ENCODE peak calls at places on chromosome 3, in ten cellular contexts. One of them, this sample, is unnamed.
A peak's percentile ranks its signal among the peaks of the same experiment; 100 is the strongest.

GRCh38 chr3:177089901-177090300 is 107.4 kb downstream of the TBL1XR1 start:
- DNase-seq in GM04504: no peak
- DNase-seq in sigmoid colon: no peak
- DNase-seq in transverse colon: no peak
- DNase-seq in AG08395: no peak
- DNase-seq in stimulated activated CD4-positive, alpha-beta T cell treated with anti-CD3 and anti-CD28 coated beads, Interleukin-4, amount 100 ng/mL, for 4 hours: no peak
- DNase-seq in B cell: no peak
- DNase-seq in heart right ventricle: no peak
- DNase-seq in stimulated activated CD8-positive, alpha-beta memory T cell treated with anti-CD3 and anti-CD28 coated beads, Interleukin-4, amount 100 ng/mL, for 24 hours: no peak
- DNase-seq in activated T-cell treated with anti-CD3 and anti-CD28 coated beads for 1 hour: no peak
- DNase-seq in this sample: no peak

GRCh38 chr3:150699068-150699635 is 4.6 kb downstream of the ERICH6 start:
- DNase-seq in GM04504: no peak
- DNase-seq in activated T-cell treated with anti-CD3 and anti-CD28 coated beads for 1 hour: no peak
- DNase-seq in transverse colon: no peak
- DNase-seq in stimulated activated CD8-positive, alpha-beta memory T cell treated with anti-CD3 and anti-CD28 coated beads, Interleukin-4, amount 100 ng/mL, for 24 hours: no peak
- DNase-seq in sigmoid colon: no peak
- DNase-seq in stimulated activated CD4-positive, alpha-beta T cell treated with anti-CD3 and anti-CD28 coated beads, Interleukin-4, amount 100 ng/mL, for 4 hours: no peak
- DNase-seq in B cell: no peak
- DNase-seq in AG08395: peak; percentile 56
- DNase-seq in heart right ventricle: no peak
- DNase-seq in this sample: no peak

GRCh38 chr3:62159056-62159455 is 214.3 kb downstream of the FEZF2 start:
- DNase-seq in stimulated activated CD4-positive, alpha-beta T cell treated with anti-CD3 and anti-CD28 coated beads, Interleukin-4, amount 100 ng/mL, for 4 hours: no peak
- DNase-seq in activated T-cell treated with anti-CD3 and anti-CD28 coated beads for 1 hour: no peak
- DNase-seq in GM04504: no peak
- DNase-seq in stimulated activated CD8-positive, alpha-beta memory T cell treated with anti-CD3 and anti-CD28 coated beads, Interleukin-4, amount 100 ng/mL, for 24 hours: no peak
- DNase-seq in AG08395: no peak
- DNase-seq in transverse colon: no peak
- DNase-seq in heart right ventricle: no peak
- DNase-seq in sigmoid colon: no peak
- DNase-seq in B cell: no peak
- DNase-seq in this sample: no peak

GRCh38 chr3:190378240-190378891 is 9.6 kb upstream of the CLDN16 start:
- DNase-seq in GM04504: peak; percentile 54
- DNase-seq in transverse colon: no peak
- DNase-seq in heart right ventricle: no peak
- DNase-seq in B cell: no peak
- DNase-seq in stimulated activated CD4-positive, alpha-beta T cell treated with anti-CD3 and anti-CD28 coated beads, Interleukin-4, amount 100 ng/mL, for 4 hours: no peak
- DNase-seq in activated T-cell treated with anti-CD3 and anti-CD28 coated beads for 1 hour: no peak
- DNase-seq in sigmoid colon: no peak
- DNase-seq in AG08395: peak; percentile 64
- DNase-seq in stimulated activated CD8-positive, alpha-beta memory T cell treated with anti-CD3 and anti-CD28 coated beads, Interleukin-4, amount 100 ng/mL, for 24 hours: no peak
- DNase-seq in this sample: no peak

GRCh38 chr3:12138044-12138443 is 20.7 kb downstream of the TIMP4 start:
- DNase-seq in stimulated activated CD4-positive, alpha-beta T cell treated with anti-CD3 and anti-CD28 coated beads, Interleukin-4, amount 100 ng/mL, for 4 hours: peak; percentile 5
- DNase-seq in transverse colon: peak; percentile 35
- DNase-seq in stimulated activated CD8-positive, alpha-beta memory T cell treated with anti-CD3 and anti-CD28 coated beads, Interleukin-4, amount 100 ng/mL, for 24 hours: no peak
- DNase-seq in B cell: no peak
- DNase-seq in AG08395: peak; percentile 35
- DNase-seq in activated T-cell treated with anti-CD3 and anti-CD28 coated beads for 1 hour: no peak
- DNase-seq in GM04504: no peak
- DNase-seq in heart right ventricle: peak; percentile 32
- DNase-seq in sigmoid colon: no peak
- DNase-seq in this sample: peak; percentile 46

GRCh38 chr3:146241523-146242240 is 9.2 kb downstream of the PLSCR4 start:
- DNase-seq in sigmoid colon: no peak
- DNase-seq in B cell: no peak
- DNase-seq in activated T-cell treated with anti-CD3 and anti-CD28 coated beads for 1 hour: no peak
- DNase-seq in heart right ventricle: no peak
- DNase-seq in transverse colon: no peak
- DNase-seq in AG08395: peak; percentile 9
- DNase-seq in stimulated activated CD4-positive, alpha-beta T cell treated with anti-CD3 and anti-CD28 coated beads, Interleukin-4, amount 100 ng/mL, for 4 hours: no peak
- DNase-seq in stimulated activated CD8-positive, alpha-beta memory T cell treated with anti-CD3 and anti-CD28 coated beads, Interleukin-4, amount 100 ng/mL, for 24 hours: no peak
- DNase-seq in GM04504: no peak
- DNase-seq in this sample: no peak

GRCh38 chr3:84825817-84826216 is 133.0 kb upstream of the CADM2 start:
- DNase-seq in AG08395: no peak
- DNase-seq in sigmoid colon: no peak
- DNase-seq in stimulated activated CD8-positive, alpha-beta memory T cell treated with anti-CD3 and anti-CD28 coated beads, Interleukin-4, amount 100 ng/mL, for 24 hours: no peak
- DNase-seq in activated T-cell treated with anti-CD3 and anti-CD28 coated beads for 1 hour: no peak
- DNase-seq in transverse colon: no peak
- DNase-seq in heart right ventricle: no peak
- DNase-seq in B cell: no peak
- DNase-seq in stimulated activated CD4-positive, alpha-beta T cell treated with anti-CD3 and anti-CD28 coated beads, Interleukin-4, amount 100 ng/mL, for 4 hours: no peak
- DNase-seq in GM04504: no peak
- DNase-seq in this sample: no peak

GRCh38 chr3:128326051-128326823 is 140.5 kb downstream of the DNAJB8 start:
- DNase-seq in sigmoid colon: peak; percentile 40
- DNase-seq in B cell: no peak
- DNase-seq in heart right ventricle: no peak
- DNase-seq in AG08395: no peak
- DNase-seq in activated T-cell treated with anti-CD3 and anti-CD28 coated beads for 1 hour: no peak
- DNase-seq in transverse colon: no peak
- DNase-seq in stimulated activated CD8-positive, alpha-beta memory T cell treated with anti-CD3 and anti-CD28 coated beads, Interleukin-4, amount 100 ng/mL, for 24 hours: no peak
- DNase-seq in stimulated activated CD4-positive, alpha-beta T cell treated with anti-CD3 and anti-CD28 coated beads, Interleukin-4, amount 100 ng/mL, for 4 hours: no peak
- DNase-seq in GM04504: no peak
- DNase-seq in this sample: no peak

GRCh38 chr3:178076718-178077117 is 459.5 kb upstream of the KCNMB2 start:
- DNase-seq in sigmoid colon: no peak
- DNase-seq in B cell: no peak
- DNase-seq in heart right ventricle: no peak
- DNase-seq in transverse colon: no peak
- DNase-seq in AG08395: no peak
- DNase-seq in stimulated activated CD8-positive, alpha-beta memory T cell treated with anti-CD3 and anti-CD28 coated beads, Interleukin-4, amount 100 ng/mL, for 24 hours: no peak
- DNase-seq in GM04504: no peak
- DNase-seq in stimulated activated CD4-positive, alpha-beta T cell treated with anti-CD3 and anti-CD28 coated beads, Interleukin-4, amount 100 ng/mL, for 4 hours: no peak
- DNase-seq in activated T-cell treated with anti-CD3 and anti-CD28 coated beads for 1 hour: no peak
- DNase-seq in this sample: no peak

GRCh38 chr3:66971245-66971644 is 26.9 kb upstream of the KBTBD8 start:
- DNase-seq in transverse colon: no peak
- DNase-seq in activated T-cell treated with anti-CD3 and anti-CD28 coated beads for 1 hour: no peak
- DNase-seq in AG08395: no peak
- DNase-seq in sigmoid colon: no peak
- DNase-seq in GM04504: no peak
- DNase-seq in stimulated activated CD4-positive, alpha-beta T cell treated with anti-CD3 and anti-CD28 coated beads, Interleukin-4, amount 100 ng/mL, for 4 hours: no peak
- DNase-seq in stimulated activated CD8-positive, alpha-beta memory T cell treated with anti-CD3 and anti-CD28 coated beads, Interleukin-4, amount 100 ng/mL, for 24 hours: no peak
- DNase-seq in B cell: no peak
- DNase-seq in heart right ventricle: no peak
- DNase-seq in this sample: no peak

GRCh38 chr3:41569632-41570338 is 370.5 kb downstream of the CTNNB1 start:
- DNase-seq in GM04504: no peak
- DNase-seq in transverse colon: no peak
- DNase-seq in activated T-cell treated with anti-CD3 and anti-CD28 coated beads for 1 hour: no peak
- DNase-seq in stimulated activated CD4-positive, alpha-beta T cell treated with anti-CD3 and anti-CD28 coated beads, Interleukin-4, amount 100 ng/mL, for 4 hours: no peak
- DNase-seq in stimulated activated CD8-positive, alpha-beta memory T cell treated with anti-CD3 and anti-CD28 coated beads, Interleukin-4, amount 100 ng/mL, for 24 hours: no peak
- DNase-seq in heart right ventricle: no peak
- DNase-seq in B cell: no peak
- DNase-seq in AG08395: no peak
- DNase-seq in sigmoid colon: no peak
- DNase-seq in this sample: no peak

GRCh38 chr3:101900316-101900715 is 51.0 kb downstream of the NFKBIZ start:
- DNase-seq in stimulated activated CD8-positive, alpha-beta memory T cell treated with anti-CD3 and anti-CD28 coated beads, Interleukin-4, amount 100 ng/mL, for 24 hours: no peak
- DNase-seq in stimulated activated CD4-positive, alpha-beta T cell treated with anti-CD3 and anti-CD28 coated beads, Interleukin-4, amount 100 ng/mL, for 4 hours: no peak
- DNase-seq in transverse colon: no peak
- DNase-seq in heart right ventricle: no peak
- DNase-seq in activated T-cell treated with anti-CD3 and anti-CD28 coated beads for 1 hour: no peak
- DNase-seq in sigmoid colon: no peak
- DNase-seq in AG08395: no peak
- DNase-seq in GM04504: no peak
- DNase-seq in B cell: no peak
- DNase-seq in this sample: no peak

GRCh38 chr3:158347966-158348365 is 223.0 kb upstream of the MLF1 start:
- DNase-seq in transverse colon: no peak
- DNase-seq in activated T-cell treated with anti-CD3 and anti-CD28 coated beads for 1 hour: no peak
- DNase-seq in sigmoid colon: no peak
- DNase-seq in AG08395: peak; percentile 35
- DNase-seq in B cell: no peak
- DNase-seq in stimulated activated CD4-positive, alpha-beta T cell treated with anti-CD3 and anti-CD28 coated beads, Interleukin-4, amount 100 ng/mL, for 4 hours: no peak
- DNase-seq in stimulated activated CD8-positive, alpha-beta memory T cell treated with anti-CD3 and anti-CD28 coated beads, Interleukin-4, amount 100 ng/mL, for 24 hours: no peak
- DNase-seq in heart right ventricle: no peak
- DNase-seq in GM04504: no peak
- DNase-seq in this sample: no peak

GRCh38 chr3:127961963-127962362 is 46.9 kb downstream of the KBTBD12 start:
- DNase-seq in sigmoid colon: no peak
- DNase-seq in stimulated activated CD4-positive, alpha-beta T cell treated with anti-CD3 and anti-CD28 coated beads, Interleukin-4, amount 100 ng/mL, for 4 hours: no peak
- DNase-seq in stimulated activated CD8-positive, alpha-beta memory T cell treated with anti-CD3 and anti-CD28 coated beads, Interleukin-4, amount 100 ng/mL, for 24 hours: no peak
- DNase-seq in transverse colon: no peak
- DNase-seq in B cell: no peak
- DNase-seq in activated T-cell treated with anti-CD3 and anti-CD28 coated beads for 1 hour: no peak
- DNase-seq in GM04504: no peak
- DNase-seq in AG08395: no peak
- DNase-seq in heart right ventricle: no peak
- DNase-seq in this sample: no peak

GRCh38 chr3:31421280-31422048 is 111.3 kb upstream of the STT3B start:
- DNase-seq in B cell: no peak
- DNase-seq in stimulated activated CD4-positive, alpha-beta T cell treated with anti-CD3 and anti-CD28 coated beads, Interleukin-4, amount 100 ng/mL, for 4 hours: no peak
- DNase-seq in GM04504: no peak
- DNase-seq in AG08395: no peak
- DNase-seq in transverse colon: no peak
- DNase-seq in activated T-cell treated with anti-CD3 and anti-CD28 coated beads for 1 hour: no peak
- DNase-seq in stimulated activated CD8-positive, alpha-beta memory T cell treated with anti-CD3 and anti-CD28 coated beads, Interleukin-4, amount 100 ng/mL, for 24 hours: no peak
- DNase-seq in heart right ventricle: no peak
- DNase-seq in sigmoid colon: no peak
- DNase-seq in this sample: no peak

GRCh38 chr3:14847613-14848541 is 29.1 kb downstream of the FGD5 start:
- DNase-seq in stimulated activated CD4-positive, alpha-beta T cell treated with anti-CD3 and anti-CD28 coated beads, Interleukin-4, amount 100 ng/mL, for 4 hours: no peak
- DNase-seq in activated T-cell treated with anti-CD3 and anti-CD28 coated beads for 1 hour: no peak
- DNase-seq in transverse colon: peak; percentile 78
- DNase-seq in B cell: no peak
- DNase-seq in GM04504: no peak
- DNase-seq in heart right ventricle: peak; percentile 74
- DNase-seq in stimulated activated CD8-positive, alpha-beta memory T cell treated with anti-CD3 and anti-CD28 coated beads, Interleukin-4, amount 100 ng/mL, for 24 hours: no peak
- DNase-seq in AG08395: no peak
- DNase-seq in sigmoid colon: peak; percentile 72
- DNase-seq in this sample: peak; percentile 30

GRCh38 chr3:123576119-123576518 is 8.7 kb downstream of the HACD2 start:
- DNase-seq in GM04504: no peak
- DNase-seq in stimulated activated CD4-positive, alpha-beta T cell treated with anti-CD3 and anti-CD28 coated beads, Interleukin-4, amount 100 ng/mL, for 4 hours: no peak
- DNase-seq in transverse colon: no peak
- DNase-seq in B cell: no peak
- DNase-seq in stimulated activated CD8-positive, alpha-beta memory T cell treated with anti-CD3 and anti-CD28 coated beads, Interleukin-4, amount 100 ng/mL, for 24 hours: no peak
- DNase-seq in heart right ventricle: no peak
- DNase-seq in AG08395: no peak
- DNase-seq in activated T-cell treated with anti-CD3 and anti-CD28 coated beads for 1 hour: no peak
- DNase-seq in sigmoid colon: no peak
- DNase-seq in this sample: peak; percentile 43

GRCh38 chr3:143171141-143171651 is 51.6 kb downstream of the CHST2 start:
- DNase-seq in B cell: no peak
- DNase-seq in transverse colon: no peak
- DNase-seq in AG08395: no peak
- DNase-seq in activated T-cell treated with anti-CD3 and anti-CD28 coated beads for 1 hour: no peak
- DNase-seq in GM04504: no peak
- DNase-seq in stimulated activated CD8-positive, alpha-beta memory T cell treated with anti-CD3 and anti-CD28 coated beads, Interleukin-4, amount 100 ng/mL, for 24 hours: no peak
- DNase-seq in heart right ventricle: no peak
- DNase-seq in sigmoid colon: no peak
- DNase-seq in stimulated activated CD4-positive, alpha-beta T cell treated with anti-CD3 and anti-CD28 coated beads, Interleukin-4, amount 100 ng/mL, for 4 hours: no peak
- DNase-seq in this sample: no peak

GRCh38 chr3:116483135-116483534 is 37.8 kb upstream of the LSAMP start:
- DNase-seq in stimulated activated CD8-positive, alpha-beta memory T cell treated with anti-CD3 and anti-CD28 coated beads, Interleukin-4, amount 100 ng/mL, for 24 hours: no peak
- DNase-seq in stimulated activated CD4-positive, alpha-beta T cell treated with anti-CD3 and anti-CD28 coated beads, Interleukin-4, amount 100 ng/mL, for 4 hours: no peak
- DNase-seq in transverse colon: no peak
- DNase-seq in B cell: no peak
- DNase-seq in GM04504: no peak
- DNase-seq in heart right ventricle: no peak
- DNase-seq in sigmoid colon: no peak
- DNase-seq in AG08395: no peak
- DNase-seq in activated T-cell treated with anti-CD3 and anti-CD28 coated beads for 1 hour: no peak
- DNase-seq in this sample: no peak

GRCh38 chr3:23576379-23576959 is 229.3 kb upstream of the UBE2E1 start:
- DNase-seq in AG08395: no peak
- DNase-seq in sigmoid colon: no peak
- DNase-seq in activated T-cell treated with anti-CD3 and anti-CD28 coated beads for 1 hour: no peak
- DNase-seq in stimulated activated CD8-positive, alpha-beta memory T cell treated with anti-CD3 and anti-CD28 coated beads, Interleukin-4, amount 100 ng/mL, for 24 hours: no peak
- DNase-seq in stimulated activated CD4-positive, alpha-beta T cell treated with anti-CD3 and anti-CD28 coated beads, Interleukin-4, amount 100 ng/mL, for 4 hours: no peak
- DNase-seq in GM04504: no peak
- DNase-seq in transverse colon: no peak
- DNase-seq in heart right ventricle: no peak
- DNase-seq in B cell: no peak
- DNase-seq in this sample: no peak

GRCh38 chr3:155069729-155070128 is 10.4 kb upstream of the MME start:
- DNase-seq in heart right ventricle: no peak
- DNase-seq in sigmoid colon: no peak
- DNase-seq in transverse colon: no peak
- DNase-seq in AG08395: no peak
- DNase-seq in stimulated activated CD8-positive, alpha-beta memory T cell treated with anti-CD3 and anti-CD28 coated beads, Interleukin-4, amount 100 ng/mL, for 24 hours: no peak
- DNase-seq in GM04504: no peak
- DNase-seq in B cell: no peak
- DNase-seq in activated T-cell treated with anti-CD3 and anti-CD28 coated beads for 1 hour: no peak
- DNase-seq in stimulated activated CD4-positive, alpha-beta T cell treated with anti-CD3 and anti-CD28 coated beads, Interleukin-4, amount 100 ng/mL, for 4 hours: no peak
- DNase-seq in this sample: no peak

GRCh38 chr3:65963787-65964707 is 74.7 kb downstream of the MAGI1 start:
- DNase-seq in AG08395: peak; percentile 84
- DNase-seq in stimulated activated CD8-positive, alpha-beta memory T cell treated with anti-CD3 and anti-CD28 coated beads, Interleukin-4, amount 100 ng/mL, for 24 hours: peak; percentile 9
- DNase-seq in heart right ventricle: no peak
- DNase-seq in B cell: no peak
- DNase-seq in transverse colon: no peak
- DNase-seq in activated T-cell treated with anti-CD3 and anti-CD28 coated beads for 1 hour: no peak
- DNase-seq in stimulated activated CD4-positive, alpha-beta T cell treated with anti-CD3 and anti-CD28 coated beads, Interleukin-4, amount 100 ng/mL, for 4 hours: peak; percentile 4
- DNase-seq in sigmoid colon: no peak
- DNase-seq in GM04504: peak; percentile 79
- DNase-seq in this sample: peak; percentile 78

GRCh38 chr3:82739390-82739789 is 977.9 kb upstream of the GBE1 start:
- DNase-seq in GM04504: no peak
- DNase-seq in stimulated activated CD4-positive, alpha-beta T cell treated with anti-CD3 and anti-CD28 coated beads, Interleukin-4, amount 100 ng/mL, for 4 hours: no peak
- DNase-seq in heart right ventricle: no peak
- DNase-seq in stimulated activated CD8-positive, alpha-beta memory T cell treated with anti-CD3 and anti-CD28 coated beads, Interleukin-4, amount 100 ng/mL, for 24 hours: no peak
- DNase-seq in activated T-cell treated with anti-CD3 and anti-CD28 coated beads for 1 hour: no peak
- DNase-seq in sigmoid colon: no peak
- DNase-seq in B cell: no peak
- DNase-seq in AG08395: no peak
- DNase-seq in transverse colon: no peak
- DNase-seq in this sample: no peak

GRCh38 chr3:185270262-185270955 is 16.6 kb upstream of the EHHADH start:
- DNase-seq in sigmoid colon: no peak
- DNase-seq in stimulated activated CD8-positive, alpha-beta memory T cell treated with anti-CD3 and anti-CD28 coated beads, Interleukin-4, amount 100 ng/mL, for 24 hours: no peak
- DNase-seq in transverse colon: peak; percentile 26
- DNase-seq in GM04504: no peak
- DNase-seq in AG08395: peak; percentile 69
- DNase-seq in B cell: no peak
- DNase-seq in activated T-cell treated with anti-CD3 and anti-CD28 coated beads for 1 hour: no peak
- DNase-seq in stimulated activated CD4-positive, alpha-beta T cell treated with anti-CD3 and anti-CD28 coated beads, Interleukin-4, amount 100 ng/mL, for 4 hours: no peak
- DNase-seq in heart right ventricle: no peak
- DNase-seq in this sample: peak; percentile 14

GRCh38 chr3:20154928-20155327 is 31.1 kb downstream of the SGO1 start:
- DNase-seq in sigmoid colon: no peak
- DNase-seq in transverse colon: no peak
- DNase-seq in stimulated activated CD4-positive, alpha-beta T cell treated with anti-CD3 and anti-CD28 coated beads, Interleukin-4, amount 100 ng/mL, for 4 hours: no peak
- DNase-seq in activated T-cell treated with anti-CD3 and anti-CD28 coated beads for 1 hour: no peak
- DNase-seq in GM04504: no peak
- DNase-seq in heart right ventricle: no peak
- DNase-seq in B cell: no peak
- DNase-seq in stimulated activated CD8-positive, alpha-beta memory T cell treated with anti-CD3 and anti-CD28 coated beads, Interleukin-4, amount 100 ng/mL, for 24 hours: no peak
- DNase-seq in AG08395: no peak
- DNase-seq in this sample: no peak

GRCh38 chr3:53816430-53816829 is 29.8 kb downstream of the CHDH start:
- DNase-seq in transverse colon: no peak
- DNase-seq in stimulated activated CD8-positive, alpha-beta memory T cell treated with anti-CD3 and anti-CD28 coated beads, Interleukin-4, amount 100 ng/mL, for 24 hours: no peak
- DNase-seq in heart right ventricle: no peak
- DNase-seq in sigmoid colon: no peak
- DNase-seq in activated T-cell treated with anti-CD3 and anti-CD28 coated beads for 1 hour: no peak
- DNase-seq in AG08395: no peak
- DNase-seq in stimulated activated CD4-positive, alpha-beta T cell treated with anti-CD3 and anti-CD28 coated beads, Interleukin-4, amount 100 ng/mL, for 4 hours: no peak
- DNase-seq in GM04504: no peak
- DNase-seq in B cell: no peak
- DNase-seq in this sample: no peak

GRCh38 chr3:184241141-184241446 is 7.7 kb downstream of the ALG3 start:
- DNase-seq in heart right ventricle: no peak
- DNase-seq in activated T-cell treated with anti-CD3 and anti-CD28 coated beads for 1 hour: no peak
- DNase-seq in transverse colon: no peak
- DNase-seq in sigmoid colon: no peak
- DNase-seq in AG08395: no peak
- DNase-seq in B cell: peak; percentile 28
- DNase-seq in stimulated activated CD8-positive, alpha-beta memory T cell treated with anti-CD3 and anti-CD28 coated beads, Interleukin-4, amount 100 ng/mL, for 24 hours: no peak
- DNase-seq in stimulated activated CD4-positive, alpha-beta T cell treated with anti-CD3 and anti-CD28 coated beads, Interleukin-4, amount 100 ng/mL, for 4 hours: no peak
- DNase-seq in GM04504: no peak
- DNase-seq in this sample: no peak

GRCh38 chr3:72347819-72348319 is 500.4 kb downstream of the SHQ1 start:
- DNase-seq in B cell: peak; percentile 42
- DNase-seq in transverse colon: peak; percentile 72
- DNase-seq in stimulated activated CD4-positive, alpha-beta T cell treated with anti-CD3 and anti-CD28 coated beads, Interleukin-4, amount 100 ng/mL, for 4 hours: peak; percentile 44
- DNase-seq in stimulated activated CD8-positive, alpha-beta memory T cell treated with anti-CD3 and anti-CD28 coated beads, Interleukin-4, amount 100 ng/mL, for 24 hours: peak; percentile 44
- DNase-seq in GM04504: peak; percentile 85
- DNase-seq in activated T-cell treated with anti-CD3 and anti-CD28 coated beads for 1 hour: peak; percentile 21
- DNase-seq in AG08395: peak; percentile 77
- DNase-seq in heart right ventricle: peak; percentile 77
- DNase-seq in sigmoid colon: peak; percentile 95
- DNase-seq in this sample: peak; percentile 78

This sample was measured in activated CD4-positive, alpha-beta memory T cell treated with anti-CD3 and anti-CD28 coated beads for 36 hours.